ENCODE peak calls at places on chromosomes 1 and 21, in six cellular contexts. U, K, Z, T, G and L are unnamed samples.

GRCh38 chr1:155107309-155108283 is 20.1 kb upstream of the EFNA1 start:
- ATAC-seq in U (no peak), K (peak; percentile 49), Z (peak; percentile 86), T (no peak), G (no peak), L (no peak)

GRCh38 chr1:20110679-20111078 is 8.7 kb downstream of the PLA2G2D start:
- ATAC-seq in U (no peak), K (no peak), Z (no peak), T (peak; percentile 85), G (no peak), L (peak; percentile 72)

GRCh38 chr1:112997781-112998180 is 41.8 kb upstream of the SLC16A1 start:
- ATAC-seq in U (no peak), K (no peak), Z (no peak), T (no peak), G (peak; percentile 45), L (peak; percentile 40)

GRCh38 chr1:153597206-153597605 is 15.7 kb downstream of the S100A16 start:
- ATAC-seq in U (peak; percentile 28), K (peak; percentile 83), Z (no peak), T (no peak), G (peak; percentile 55), L (no peak)

GRCh38 chr21:39132248-39132647 is 51.0 kb downstream of the PSMG1 start:
- ATAC-seq in U (no peak), K (no peak), Z (peak; percentile 72), T (no peak), G (no peak), L (no peak)

GRCh38 chr1:10514490-10515235 is 39.9 kb downstream of the PEX14 start:
- ATAC-seq in U (no peak), K (peak; percentile 56), Z (peak; percentile 46), T (no peak), G (peak; percentile 54), L (no peak)

GRCh38 chr1:182170941-182171461 is 109.5 kb upstream of the ZNF648 start:
- ATAC-seq in U (peak; percentile 68), K (no peak), Z (no peak), T (peak; percentile 69), G (peak; percentile 50), L (no peak)

GRCh38 chr1:154729598-154729997 is 121.6 kb upstream of the ADAR start:
- ATAC-seq in U (no peak), K (no peak), Z (no peak), T (no peak), G (no peak), L (peak; percentile 31)

GRCh38 chr21:42593007-42593814 is 60.2 kb upstream of the PDE9A start:
- ATAC-seq in U (peak; percentile 95), K (peak; percentile 100), Z (peak; percentile 98), T (peak; percentile 86), G (peak; percentile 99), L (peak; percentile 78)

GRCh38 chr1:160722726-160723125 is 11.1 kb upstream of the CD48 start:
- ATAC-seq in U (no peak), K (no peak), Z (no peak), T (no peak), G (no peak), L (no peak)

GRCh38 chr1:101221945-101222429 is 14.8 kb upstream of the S1PR1 start:
- ATAC-seq in U (peak; percentile 97), K (no peak), Z (no peak), T (no peak), G (no peak), L (no peak)

GRCh38 chr21:44327603-44327974 is 11.6 kb downstream of the CFAP410 start:
- ATAC-seq in U (no peak), K (no peak), Z (no peak), T (no peak), G (no peak), L (no peak)
- TF ChIP-seq POLR2A in U (no peak), K (no peak), Z (peak; percentile 16), T (no peak), G (no peak), L (no peak)

GRCh38 chr1:32263744-32264143 is 12.7 kb downstream of the LCK start:
- ATAC-seq in U (peak; percentile 86), K (no peak), Z (no peak), T (no peak), G (peak; percentile 56), L (no peak)
- H3K27ac ChIP-seq in U (peak overlapping the region; percentile 55), K (no peak overlapping the region), Z (no peak overlapping the region), T (no peak overlapping the region), G (no peak overlapping the region), L (no peak overlapping the region)

DNA sequence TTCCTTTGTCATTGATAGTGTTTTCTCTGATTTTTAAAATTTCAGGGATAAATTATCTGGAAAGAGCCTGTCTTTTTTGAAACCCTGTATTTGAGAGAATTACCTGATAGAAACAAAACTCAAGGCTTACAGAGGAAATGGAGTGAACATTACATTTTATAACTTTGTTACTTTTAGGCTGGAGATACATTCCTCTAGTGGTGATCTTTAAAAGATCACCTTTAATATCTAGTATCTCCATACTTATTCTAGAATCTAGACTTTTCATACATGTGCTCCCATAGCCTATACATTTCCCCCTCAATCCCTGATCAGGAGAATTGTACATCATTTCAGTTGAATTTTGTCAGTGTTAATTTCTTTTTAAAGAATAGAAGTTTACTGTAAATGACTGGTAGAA is 33.6 kb downstream of the RASAL2 start:
- ATAC-seq in U (peak; percentile 18), K (no peak), Z (no peak), T (no peak), G (no peak), L (no peak)
- TF ChIP-seq POLR2AphosphoS5 in U (no peak), K (no peak), Z (no peak), T (no peak), G (no peak), L (no peak)

DNA sequence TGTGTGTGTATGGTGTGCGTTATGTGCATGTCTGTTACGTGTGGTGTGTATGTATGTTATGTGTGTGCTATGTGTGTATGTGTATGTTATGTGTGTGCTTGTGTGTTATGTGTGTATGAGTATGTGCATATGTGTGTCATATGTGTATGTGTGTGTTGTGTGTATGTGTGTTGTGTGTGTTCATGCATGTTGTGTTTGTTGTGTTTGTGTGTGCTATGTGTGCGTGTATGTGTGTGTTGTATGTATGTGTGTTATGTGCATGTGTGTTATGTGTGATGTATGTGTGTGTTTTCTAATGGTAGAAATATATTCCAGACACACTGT is 50.2 kb downstream of the TOMM20 start:
- ATAC-seq in U (no peak), K (no peak), Z (no peak), T (no peak), G (no peak), L (no peak)
- TF ChIP-seq POLR2A in U (no peak), K (no peak), Z (no peak), T (no peak), G (no peak), L (no peak)